ENCODE peak calls at places on chromosomes 11 and 22, in seven cellular contexts. One of them, this sample, is unnamed.

GRCh38 chr11:134015541-134015940 is 53.3 kb upstream of the JAM3 start:
- DNase-seq in nephron progenitor cell: no peak
- DNase-seq in stimulated activated CD8-positive, alpha-beta memory T cell treated with anti-CD3 and anti-CD28 coated beads, Interleukin-4, amount 100 ng/mL, for 4 hours: no peak
- DNase-seq in dorsolateral prefrontal cortex: peak; percentile 57
- DNase-seq in GM03348: no peak
- DNase-seq in naive thymus-derived CD8-positive, alpha-beta T cell: no peak
- DNase-seq in stimulated activated CD4-positive, alpha-beta T cell treated with anti-CD3 and anti-CD28 coated beads, TNF-alpha, amount 100 ng/mL, for 1 hour: no peak
- DNase-seq in this sample: no peak

GRCh38 chr22:44752285-44753188 is at the start of gene ARHGAP8:
- DNase-seq in nephron progenitor cell: peak; percentile 42
- DNase-seq in stimulated activated CD8-positive, alpha-beta memory T cell treated with anti-CD3 and anti-CD28 coated beads, Interleukin-4, amount 100 ng/mL, for 4 hours: no peak
- DNase-seq in dorsolateral prefrontal cortex: no peak
- DNase-seq in GM03348: no peak
- DNase-seq in naive thymus-derived CD8-positive, alpha-beta T cell: no peak
- DNase-seq in stimulated activated CD4-positive, alpha-beta T cell treated with anti-CD3 and anti-CD28 coated beads, TNF-alpha, amount 100 ng/mL, for 1 hour: no peak
- DNase-seq in this sample: no peak

GRCh38 chr11:45143494-45143893 is 2.9 kb upstream of the PRDM11 start:
- DNase-seq in nephron progenitor cell: no peak
- DNase-seq in stimulated activated CD8-positive, alpha-beta memory T cell treated with anti-CD3 and anti-CD28 coated beads, Interleukin-4, amount 100 ng/mL, for 4 hours: no peak
- DNase-seq in dorsolateral prefrontal cortex: no peak
- DNase-seq in GM03348: no peak
- DNase-seq in naive thymus-derived CD8-positive, alpha-beta T cell: no peak
- DNase-seq in stimulated activated CD4-positive, alpha-beta T cell treated with anti-CD3 and anti-CD28 coated beads, TNF-alpha, amount 100 ng/mL, for 1 hour: no peak
- DNase-seq in this sample: no peak

GRCh38 chr11:43786016-43786415 is 94.6 kb upstream of the ALKBH3 start:
- DNase-seq in nephron progenitor cell: no peak
- DNase-seq in stimulated activated CD8-positive, alpha-beta memory T cell treated with anti-CD3 and anti-CD28 coated beads, Interleukin-4, amount 100 ng/mL, for 4 hours: no peak
- DNase-seq in dorsolateral prefrontal cortex: no peak
- DNase-seq in GM03348: no peak
- DNase-seq in naive thymus-derived CD8-positive, alpha-beta T cell: no peak
- DNase-seq in stimulated activated CD4-positive, alpha-beta T cell treated with anti-CD3 and anti-CD28 coated beads, TNF-alpha, amount 100 ng/mL, for 1 hour: no peak
- DNase-seq in this sample: no peak

GRCh38 chr11:11588890-11589289 is 32.9 kb downstream of the GALNT18 start:
- DNase-seq in nephron progenitor cell: no peak
- DNase-seq in stimulated activated CD8-positive, alpha-beta memory T cell treated with anti-CD3 and anti-CD28 coated beads, Interleukin-4, amount 100 ng/mL, for 4 hours: no peak
- DNase-seq in dorsolateral prefrontal cortex: no peak
- DNase-seq in GM03348: no peak
- DNase-seq in naive thymus-derived CD8-positive, alpha-beta T cell: no peak
- DNase-seq in stimulated activated CD4-positive, alpha-beta T cell treated with anti-CD3 and anti-CD28 coated beads, TNF-alpha, amount 100 ng/mL, for 1 hour: no peak
- DNase-seq in this sample: no peak

GRCh38 chr22:44809456-44809855 is 57.1 kb downstream of the ARHGAP8 start:
- DNase-seq in nephron progenitor cell: no peak
- DNase-seq in stimulated activated CD8-positive, alpha-beta memory T cell treated with anti-CD3 and anti-CD28 coated beads, Interleukin-4, amount 100 ng/mL, for 4 hours: no peak
- DNase-seq in dorsolateral prefrontal cortex: no peak
- DNase-seq in GM03348: no peak
- DNase-seq in naive thymus-derived CD8-positive, alpha-beta T cell: no peak
- DNase-seq in stimulated activated CD4-positive, alpha-beta T cell treated with anti-CD3 and anti-CD28 coated beads, TNF-alpha, amount 100 ng/mL, for 1 hour: no peak
- DNase-seq in this sample: no peak

GRCh38 chr22:32206774-32207758 is 2.2 kb upstream of the RFPL2 start:
- DNase-seq in nephron progenitor cell: peak; percentile 22
- DNase-seq in stimulated activated CD8-positive, alpha-beta memory T cell treated with anti-CD3 and anti-CD28 coated beads, Interleukin-4, amount 100 ng/mL, for 4 hours: no peak
- DNase-seq in dorsolateral prefrontal cortex: no peak
- DNase-seq in GM03348: no peak
- DNase-seq in naive thymus-derived CD8-positive, alpha-beta T cell: no peak
- DNase-seq in stimulated activated CD4-positive, alpha-beta T cell treated with anti-CD3 and anti-CD28 coated beads, TNF-alpha, amount 100 ng/mL, for 1 hour: no peak
- DNase-seq in this sample: peak; percentile 51

GRCh38 chr11:69791266-69791665 is 16.1 kb upstream of the FGF4 start:
- DNase-seq in nephron progenitor cell: no peak
- DNase-seq in stimulated activated CD8-positive, alpha-beta memory T cell treated with anti-CD3 and anti-CD28 coated beads, Interleukin-4, amount 100 ng/mL, for 4 hours: no peak
- DNase-seq in dorsolateral prefrontal cortex: peak; percentile 60
- DNase-seq in GM03348: peak; percentile 50
- DNase-seq in naive thymus-derived CD8-positive, alpha-beta T cell: no peak
- DNase-seq in stimulated activated CD4-positive, alpha-beta T cell treated with anti-CD3 and anti-CD28 coated beads, TNF-alpha, amount 100 ng/mL, for 1 hour: no peak
- DNase-seq in this sample: no peak

GRCh38 chr11:64500176-64501013 is 90.6 kb upstream of the SLC22A12 start:
- DNase-seq in nephron progenitor cell: no peak
- DNase-seq in stimulated activated CD8-positive, alpha-beta memory T cell treated with anti-CD3 and anti-CD28 coated beads, Interleukin-4, amount 100 ng/mL, for 4 hours: no peak
- DNase-seq in dorsolateral prefrontal cortex: no peak
- DNase-seq in GM03348: no peak
- DNase-seq in naive thymus-derived CD8-positive, alpha-beta T cell: no peak
- DNase-seq in stimulated activated CD4-positive, alpha-beta T cell treated with anti-CD3 and anti-CD28 coated beads, TNF-alpha, amount 100 ng/mL, for 1 hour: no peak
- DNase-seq in this sample: no peak

GRCh38 chr11:27234043-27234668 is 128.9 kb downstream of the CCDC34 start:
- DNase-seq in nephron progenitor cell: peak; percentile 35
- DNase-seq in stimulated activated CD8-positive, alpha-beta memory T cell treated with anti-CD3 and anti-CD28 coated beads, Interleukin-4, amount 100 ng/mL, for 4 hours: no peak
- DNase-seq in dorsolateral prefrontal cortex: no peak
- DNase-seq in GM03348: peak; percentile 88
- DNase-seq in naive thymus-derived CD8-positive, alpha-beta T cell: no peak
- DNase-seq in stimulated activated CD4-positive, alpha-beta T cell treated with anti-CD3 and anti-CD28 coated beads, TNF-alpha, amount 100 ng/mL, for 1 hour: no peak
- DNase-seq in this sample: no peak

GRCh38 chr22:24521791-24522245 is 26.7 kb downstream of the UPB1 start:
- DNase-seq in nephron progenitor cell: no peak
- DNase-seq in stimulated activated CD8-positive, alpha-beta memory T cell treated with anti-CD3 and anti-CD28 coated beads, Interleukin-4, amount 100 ng/mL, for 4 hours: no peak
- DNase-seq in dorsolateral prefrontal cortex: peak; percentile 38
- DNase-seq in GM03348: peak; percentile 51
- DNase-seq in naive thymus-derived CD8-positive, alpha-beta T cell: no peak
- DNase-seq in stimulated activated CD4-positive, alpha-beta T cell treated with anti-CD3 and anti-CD28 coated beads, TNF-alpha, amount 100 ng/mL, for 1 hour: no peak
- DNase-seq in this sample: no peak

GRCh38 chr22:31084811-31085492 is 3.8 kb downstream of the SMTN start:
- DNase-seq in nephron progenitor cell: peak; percentile 87
- DNase-seq in stimulated activated CD8-positive, alpha-beta memory T cell treated with anti-CD3 and anti-CD28 coated beads, Interleukin-4, amount 100 ng/mL, for 4 hours: peak; percentile 74
- DNase-seq in dorsolateral prefrontal cortex: peak; percentile 82
- DNase-seq in GM03348: peak; percentile 97
- DNase-seq in naive thymus-derived CD8-positive, alpha-beta T cell: peak; percentile 91
- DNase-seq in stimulated activated CD4-positive, alpha-beta T cell treated with anti-CD3 and anti-CD28 coated beads, TNF-alpha, amount 100 ng/mL, for 1 hour: peak; percentile 64
- DNase-seq in this sample: peak; percentile 83

GRCh38 chr11:118088531-118088930 is 1.8 kb upstream of the SMIM35 start:
- DNase-seq in nephron progenitor cell: no peak
- DNase-seq in stimulated activated CD8-positive, alpha-beta memory T cell treated with anti-CD3 and anti-CD28 coated beads, Interleukin-4, amount 100 ng/mL, for 4 hours: no peak
- DNase-seq in dorsolateral prefrontal cortex: no peak
- DNase-seq in GM03348: no peak
- DNase-seq in naive thymus-derived CD8-positive, alpha-beta T cell: no peak
- DNase-seq in stimulated activated CD4-positive, alpha-beta T cell treated with anti-CD3 and anti-CD28 coated beads, TNF-alpha, amount 100 ng/mL, for 1 hour: no peak
- DNase-seq in this sample: no peak

GRCh38 chr22:42169055-42169469 is 38.5 kb upstream of the CYP2D6 start:
- DNase-seq in nephron progenitor cell: peak; percentile 83
- DNase-seq in stimulated activated CD8-positive, alpha-beta memory T cell treated with anti-CD3 and anti-CD28 coated beads, Interleukin-4, amount 100 ng/mL, for 4 hours: peak; percentile 29
- DNase-seq in dorsolateral prefrontal cortex: peak; percentile 82
- DNase-seq in GM03348: peak; percentile 80
- DNase-seq in naive thymus-derived CD8-positive, alpha-beta T cell: peak; percentile 88
- DNase-seq in stimulated activated CD4-positive, alpha-beta T cell treated with anti-CD3 and anti-CD28 coated beads, TNF-alpha, amount 100 ng/mL, for 1 hour: peak; percentile 53
- DNase-seq in this sample: peak; percentile 75

GRCh38 chr11:36492724-36493304 is 17.3 kb downstream of the TRAF6 start:
- DNase-seq in nephron progenitor cell: no peak
- DNase-seq in stimulated activated CD8-positive, alpha-beta memory T cell treated with anti-CD3 and anti-CD28 coated beads, Interleukin-4, amount 100 ng/mL, for 4 hours: no peak
- DNase-seq in dorsolateral prefrontal cortex: no peak
- DNase-seq in GM03348: peak; percentile 48
- DNase-seq in naive thymus-derived CD8-positive, alpha-beta T cell: no peak
- DNase-seq in stimulated activated CD4-positive, alpha-beta T cell treated with anti-CD3 and anti-CD28 coated beads, TNF-alpha, amount 100 ng/mL, for 1 hour: no peak
- DNase-seq in this sample: peak; percentile 74

GRCh38 chr11:69662021-69662698 is 13.0 kb downstream of the LTO1 start:
- DNase-seq in nephron progenitor cell: no peak
- DNase-seq in stimulated activated CD8-positive, alpha-beta memory T cell treated with anti-CD3 and anti-CD28 coated beads, Interleukin-4, amount 100 ng/mL, for 4 hours: no peak
- DNase-seq in dorsolateral prefrontal cortex: no peak
- DNase-seq in GM03348: no peak
- DNase-seq in naive thymus-derived CD8-positive, alpha-beta T cell: no peak
- DNase-seq in stimulated activated CD4-positive, alpha-beta T cell treated with anti-CD3 and anti-CD28 coated beads, TNF-alpha, amount 100 ng/mL, for 1 hour: no peak
- DNase-seq in this sample: no peak

GRCh38 chr22:33829549-33830280 is 90.6 kb downstream of the LARGE1 start:
- DNase-seq in nephron progenitor cell: no peak
- DNase-seq in stimulated activated CD8-positive, alpha-beta memory T cell treated with anti-CD3 and anti-CD28 coated beads, Interleukin-4, amount 100 ng/mL, for 4 hours: no peak
- DNase-seq in dorsolateral prefrontal cortex: no peak
- DNase-seq in GM03348: no peak
- DNase-seq in naive thymus-derived CD8-positive, alpha-beta T cell: no peak
- DNase-seq in stimulated activated CD4-positive, alpha-beta T cell treated with anti-CD3 and anti-CD28 coated beads, TNF-alpha, amount 100 ng/mL, for 1 hour: no peak
- DNase-seq in this sample: no peak

GRCh38 chr11:64324692-64325469 is 7.0 kb downstream of the PRDX5 start:
- DNase-seq in nephron progenitor cell: no peak
- DNase-seq in stimulated activated CD8-positive, alpha-beta memory T cell treated with anti-CD3 and anti-CD28 coated beads, Interleukin-4, amount 100 ng/mL, for 4 hours: no peak
- DNase-seq in dorsolateral prefrontal cortex: no peak
- DNase-seq in GM03348: no peak
- DNase-seq in naive thymus-derived CD8-positive, alpha-beta T cell: no peak
- DNase-seq in stimulated activated CD4-positive, alpha-beta T cell treated with anti-CD3 and anti-CD28 coated beads, TNF-alpha, amount 100 ng/mL, for 1 hour: no peak
- DNase-seq in this sample: no peak

GRCh38 chr11:8867856-8868705 is 42.9 kb upstream of the AKIP1 start:
- DNase-seq in nephron progenitor cell: no peak
- DNase-seq in stimulated activated CD8-positive, alpha-beta memory T cell treated with anti-CD3 and anti-CD28 coated beads, Interleukin-4, amount 100 ng/mL, for 4 hours: no peak
- DNase-seq in dorsolateral prefrontal cortex: no peak
- DNase-seq in GM03348: peak; percentile 60
- DNase-seq in naive thymus-derived CD8-positive, alpha-beta T cell: no peak
- DNase-seq in stimulated activated CD4-positive, alpha-beta T cell treated with anti-CD3 and anti-CD28 coated beads, TNF-alpha, amount 100 ng/mL, for 1 hour: no peak
- DNase-seq in this sample: no peak

GRCh38 chr22:19902245-19902699 is 39.3 kb upstream of the COMT start:
- DNase-seq in nephron progenitor cell: no peak
- DNase-seq in stimulated activated CD8-positive, alpha-beta memory T cell treated with anti-CD3 and anti-CD28 coated beads, Interleukin-4, amount 100 ng/mL, for 4 hours: no peak
- DNase-seq in dorsolateral prefrontal cortex: no peak
- DNase-seq in GM03348: no peak
- DNase-seq in naive thymus-derived CD8-positive, alpha-beta T cell: no peak
- DNase-seq in stimulated activated CD4-positive, alpha-beta T cell treated with anti-CD3 and anti-CD28 coated beads, TNF-alpha, amount 100 ng/mL, for 1 hour: no peak
- DNase-seq in this sample: no peak

GRCh38 chr11:69627551-69627950 is 13.4 kb upstream of the CCND1 start:
- DNase-seq in nephron progenitor cell: no peak
- DNase-seq in stimulated activated CD8-positive, alpha-beta memory T cell treated with anti-CD3 and anti-CD28 coated beads, Interleukin-4, amount 100 ng/mL, for 4 hours: no peak
- DNase-seq in dorsolateral prefrontal cortex: no peak
- DNase-seq in GM03348: no peak
- DNase-seq in naive thymus-derived CD8-positive, alpha-beta T cell: no peak
- DNase-seq in stimulated activated CD4-positive, alpha-beta T cell treated with anti-CD3 and anti-CD28 coated beads, TNF-alpha, amount 100 ng/mL, for 1 hour: no peak
- DNase-seq in this sample: no peak

GRCh38 chr22:37179126-37179470 is 8.9 kb downstream of the C1QTNF6 start:
- DNase-seq in nephron progenitor cell: no peak
- DNase-seq in stimulated activated CD8-positive, alpha-beta memory T cell treated with anti-CD3 and anti-CD28 coated beads, Interleukin-4, amount 100 ng/mL, for 4 hours: no peak
- DNase-seq in dorsolateral prefrontal cortex: no peak
- DNase-seq in GM03348: no peak
- DNase-seq in naive thymus-derived CD8-positive, alpha-beta T cell: no peak
- DNase-seq in stimulated activated CD4-positive, alpha-beta T cell treated with anti-CD3 and anti-CD28 coated beads, TNF-alpha, amount 100 ng/mL, for 1 hour: no peak
- DNase-seq in this sample: no peak

GRCh38 chr11:15967166-15967565 is 389.2 kb downstream of the SOX6 start:
- DNase-seq in nephron progenitor cell: no peak
- DNase-seq in stimulated activated CD8-positive, alpha-beta memory T cell treated with anti-CD3 and anti-CD28 coated beads, Interleukin-4, amount 100 ng/mL, for 4 hours: no peak
- DNase-seq in dorsolateral prefrontal cortex: no peak
- DNase-seq in GM03348: no peak
- DNase-seq in naive thymus-derived CD8-positive, alpha-beta T cell: no peak
- DNase-seq in stimulated activated CD4-positive, alpha-beta T cell treated with anti-CD3 and anti-CD28 coated beads, TNF-alpha, amount 100 ng/mL, for 1 hour: no peak
- DNase-seq in this sample: no peak

GRCh38 chr11:62888406-62888805 is 7.7 kb downstream of the SLC3A2 start:
- DNase-seq in nephron progenitor cell: no peak
- DNase-seq in stimulated activated CD8-positive, alpha-beta memory T cell treated with anti-CD3 and anti-CD28 coated beads, Interleukin-4, amount 100 ng/mL, for 4 hours: no peak
- DNase-seq in dorsolateral prefrontal cortex: no peak
- DNase-seq in GM03348: no peak
- DNase-seq in naive thymus-derived CD8-positive, alpha-beta T cell: no peak
- DNase-seq in stimulated activated CD4-positive, alpha-beta T cell treated with anti-CD3 and anti-CD28 coated beads, TNF-alpha, amount 100 ng/mL, for 1 hour: no peak
- DNase-seq in this sample: no peak

GRCh38 chr22:49634006-49634772 is 193.5 kb downstream of the BRD1 start:
- DNase-seq in nephron progenitor cell: no peak
- DNase-seq in stimulated activated CD8-positive, alpha-beta memory T cell treated with anti-CD3 and anti-CD28 coated beads, Interleukin-4, amount 100 ng/mL, for 4 hours: no peak
- DNase-seq in dorsolateral prefrontal cortex: no peak
- DNase-seq in GM03348: no peak
- DNase-seq in naive thymus-derived CD8-positive, alpha-beta T cell: peak; percentile 46
- DNase-seq in stimulated activated CD4-positive, alpha-beta T cell treated with anti-CD3 and anti-CD28 coated beads, TNF-alpha, amount 100 ng/mL, for 1 hour: no peak
- DNase-seq in this sample: no peak

GRCh38 chr22:22171357-22172218 is 73.0 kb upstream of the VPREB1 start:
- DNase-seq in nephron progenitor cell: peak; percentile 36
- DNase-seq in stimulated activated CD8-positive, alpha-beta memory T cell treated with anti-CD3 and anti-CD28 coated beads, Interleukin-4, amount 100 ng/mL, for 4 hours: no peak
- DNase-seq in dorsolateral prefrontal cortex: no peak
- DNase-seq in GM03348: peak; percentile 26
- DNase-seq in naive thymus-derived CD8-positive, alpha-beta T cell: no peak
- DNase-seq in stimulated activated CD4-positive, alpha-beta T cell treated with anti-CD3 and anti-CD28 coated beads, TNF-alpha, amount 100 ng/mL, for 1 hour: no peak
- DNase-seq in this sample: no peak

GRCh38 chr22:38272373-38273134 is at the start of gene TMEM184B:
- DNase-seq in nephron progenitor cell: peak; percentile 85
- DNase-seq in stimulated activated CD8-positive, alpha-beta memory T cell treated with anti-CD3 and anti-CD28 coated beads, Interleukin-4, amount 100 ng/mL, for 4 hours: peak; percentile 62
- DNase-seq in dorsolateral prefrontal cortex: peak; percentile 77
- DNase-seq in GM03348: peak; percentile 99
- DNase-seq in naive thymus-derived CD8-positive, alpha-beta T cell: peak; percentile 87
- DNase-seq in stimulated activated CD4-positive, alpha-beta T cell treated with anti-CD3 and anti-CD28 coated beads, TNF-alpha, amount 100 ng/mL, for 1 hour: peak; percentile 59
- DNase-seq in this sample: peak; percentile 87

GRCh38 chr11:57508341-57509170 is 6.9 kb downstream of the SLC43A1 start:
- DNase-seq in nephron progenitor cell: no peak
- DNase-seq in stimulated activated CD8-positive, alpha-beta memory T cell treated with anti-CD3 and anti-CD28 coated beads, Interleukin-4, amount 100 ng/mL, for 4 hours: no peak
- DNase-seq in dorsolateral prefrontal cortex: no peak
- DNase-seq in GM03348: no peak
- DNase-seq in naive thymus-derived CD8-positive, alpha-beta T cell: peak; percentile 15
- DNase-seq in stimulated activated CD4-positive, alpha-beta T cell treated with anti-CD3 and anti-CD28 coated beads, TNF-alpha, amount 100 ng/mL, for 1 hour: no peak
- DNase-seq in this sample: no peak

GRCh38 chr22:45506961-45507360 is 4.3 kb downstream of the FBLN1 start:
- DNase-seq in nephron progenitor cell: no peak
- DNase-seq in stimulated activated CD8-positive, alpha-beta memory T cell treated with anti-CD3 and anti-CD28 coated beads, Interleukin-4, amount 100 ng/mL, for 4 hours: no peak
- DNase-seq in dorsolateral prefrontal cortex: no peak
- DNase-seq in GM03348: no peak
- DNase-seq in naive thymus-derived CD8-positive, alpha-beta T cell: peak; percentile 44
- DNase-seq in stimulated activated CD4-positive, alpha-beta T cell treated with anti-CD3 and anti-CD28 coated beads, TNF-alpha, amount 100 ng/mL, for 1 hour: no peak
- DNase-seq in this sample: no peak

GRCh38 chr11:11787305-11788066 is 54.3 kb upstream of the USP47 start:
- DNase-seq in nephron progenitor cell: peak; percentile 80
- DNase-seq in stimulated activated CD8-positive, alpha-beta memory T cell treated with anti-CD3 and anti-CD28 coated beads, Interleukin-4, amount 100 ng/mL, for 4 hours: peak; percentile 24
- DNase-seq in dorsolateral prefrontal cortex: peak; percentile 88
- DNase-seq in GM03348: peak; percentile 76
- DNase-seq in naive thymus-derived CD8-positive, alpha-beta T cell: peak; percentile 84
- DNase-seq in stimulated activated CD4-positive, alpha-beta T cell treated with anti-CD3 and anti-CD28 coated beads, TNF-alpha, amount 100 ng/mL, for 1 hour: peak; percentile 33
- DNase-seq in this sample: peak; percentile 53

GRCh38 chr11:12677131-12677530 is 2.9 kb downstream of the TEAD1 start:
- DNase-seq in nephron progenitor cell: no peak
- DNase-seq in stimulated activated CD8-positive, alpha-beta memory T cell treated with anti-CD3 and anti-CD28 coated beads, Interleukin-4, amount 100 ng/mL, for 4 hours: no peak
- DNase-seq in dorsolateral prefrontal cortex: no peak
- DNase-seq in GM03348: no peak
- DNase-seq in naive thymus-derived CD8-positive, alpha-beta T cell: no peak
- DNase-seq in stimulated activated CD4-positive, alpha-beta T cell treated with anti-CD3 and anti-CD28 coated beads, TNF-alpha, amount 100 ng/mL, for 1 hour: no peak
- DNase-seq in this sample: no peak

GRCh38 chr11:70134490-70134889 is 56.4 kb downstream of the ANO1 start:
- DNase-seq in nephron progenitor cell: no peak
- DNase-seq in stimulated activated CD8-positive, alpha-beta memory T cell treated with anti-CD3 and anti-CD28 coated beads, Interleukin-4, amount 100 ng/mL, for 4 hours: no peak
- DNase-seq in dorsolateral prefrontal cortex: no peak
- DNase-seq in GM03348: no peak
- DNase-seq in naive thymus-derived CD8-positive, alpha-beta T cell: no peak
- DNase-seq in stimulated activated CD4-positive, alpha-beta T cell treated with anti-CD3 and anti-CD28 coated beads, TNF-alpha, amount 100 ng/mL, for 1 hour: no peak
- DNase-seq in this sample: no peak